ENCODE peak calls at places on chromosome 4, in four cellular contexts. W is thoracic aorta; R is activated CD8-positive, alpha-beta T cell treated with anti-CD3 and anti-CD28 coated beads for 36 hours; A is left cardiac atrium. O is an unnamed sample.
A peak's percentile ranks its signal among the peaks of the same experiment; 100 is the strongest.

GRCh38 chr4:79164961-79165610 is 160.8 kb downstream of the NAA11 start:
- ATAC-seq in W (no peak), A (no peak), R (no peak), O (no peak)

GRCh38 chr4:129581305-129581704 is 485.4 kb downstream of the C4orf33 start:
- ATAC-seq in R (no peak), A (no peak), W (no peak), O (no peak)

GRCh38 chr4:178414042-178414441 is 971.8 kb upstream of the AGA start:
- ATAC-seq in W (no peak), R (no peak), A (no peak), O (no peak)

GRCh38 chr4:98448923-98449322 is 187.7 kb downstream of the RAP1GDS1 start:
- ATAC-seq in W (no peak), A (no peak), R (peak; percentile 26), O (no peak)

GRCh38 chr4:106201373-106201772 is 114.6 kb downstream of the TBCK start:
- ATAC-seq in R (no peak), W (no peak), A (no peak), O (no peak)

GRCh38 chr4:184481544-184481943 is 7.2 kb upstream of the IRF2 start:
- ATAC-seq in R (no peak), W (no peak), A (no peak), O (no peak)

GRCh38 chr4:155122382-155122781 is 86.1 kb upstream of the NPY2R start:
- ATAC-seq in W (no peak), A (no peak), R (no peak), O (no peak)

GRCh38 chr4:148850257-148850995 is 408.2 kb upstream of the NR3C2 start:
- ATAC-seq in R (no peak), A (no peak), W (no peak), O (no peak)

GRCh38 chr4:41296995-41297394 is 40.3 kb downstream of the UCHL1 start:
- ATAC-seq in W (no peak), A (no peak), R (no peak), O (no peak)

GRCh38 chr4:170748975-170749374 is 659.2 kb upstream of the AADAT start:
- ATAC-seq in A (no peak), R (no peak), W (no peak), O (no peak)

GRCh38 chr4:150343796-150344195 is 238.2 kb upstream of the MAB21L2 start:
- ATAC-seq in A (no peak), R (no peak), W (no peak), O (no peak)

GRCh38 chr4:76342191-76342590 is 35.7 kb downstream of the STBD1 start:
- ATAC-seq in W (no peak), R (no peak), A (no peak), O (no peak)

GRCh38 chr4:41360214-41360910 is 103.6 kb downstream of the UCHL1 start:
- ATAC-seq in R (no peak), A (peak; percentile 90), W (peak; percentile 25), O (no peak)

GRCh38 chr4:80540785-80541469 is 205.4 kb downstream of the CFAP299 start:
- ATAC-seq in W (no peak), R (peak; percentile 79), A (no peak), O (peak; percentile 91)

GRCh38 chr4:184282895-184283654 is 65.4 kb upstream of the ENPP6 start:
- ATAC-seq in W (no peak), A (no peak), R (peak; percentile 32), O (peak; percentile 54)

GRCh38 chr4:186105721-186106335 is 1.3 kb downstream of the FAM149A start:
- ATAC-seq in A (no peak), W (no peak), R (no peak), O (no peak)

GRCh38 chr4:97412331-97412730 is 730.9 kb downstream of the STPG2 start:
- ATAC-seq in A (no peak), R (no peak), W (no peak), O (no peak)

GRCh38 chr4:40587826-40588225 is 41.8 kb downstream of the RBM47 start:
- ATAC-seq in R (no peak), A (no peak), W (no peak), O (no peak)

GRCh38 chr4:52870225-52870624 is 8.1 kb downstream of the RASL11B start:
- ATAC-seq in R (no peak), W (no peak), A (peak; percentile 19), O (no peak)

GRCh38 chr4:1172971-1173757 is 781 bp upstream of the SPON2 start:
- ATAC-seq in A (peak; percentile 46), R (no peak), W (no peak), O (no peak)

GRCh38 chr4:26885912-26886274 is 25.3 kb downstream of the STIM2 start:
- ATAC-seq in R (peak; percentile 52), A (peak; percentile 71), W (no peak), O (peak; percentile 71)

GRCh38 chr4:185713272-185713671 is 98.7 kb downstream of the SORBS2 start:
- ATAC-seq in W (no peak), R (no peak), A (no peak), O (no peak)

GRCh38 chr4:1841201-1841885 is 14.6 kb downstream of the LETM1 start:
- ATAC-seq in R (no peak), A (no peak), W (no peak), O (no peak)

GRCh38 chr4:7854697-7855370 is 84.8 kb downstream of the AFAP1 start:
- ATAC-seq in R (peak; percentile 92), W (no peak), A (peak; percentile 17), O (peak; percentile 89)

GRCh38 chr4:100539706-100540105 is 21.9 kb upstream of the EMCN start:
- ATAC-seq in R (no peak), A (no peak), W (no peak), O (peak; percentile 69)

GRCh38 chr4:80361329-80361900 is 25.9 kb downstream of the CFAP299 start:
- ATAC-seq in W (no peak), A (no peak), R (no peak), O (no peak)

O was measured in activated T-helper 17 cell treated with anti-CD3 and anti-CD28 coated beads, Interleukin-2, amount 50 U/mL, for 72 hours.